ENCODE peak calls at places on chromosome 15, in five cellular contexts. C is pancreas, A is thoracic aorta, Q is aorta, I is spleen. S is an unnamed sample. For H3K36me3 and H3K4me1, the result is how much of the 10 kb centered on the place peaks cover.

GRCh38 chr15:95017950-95018349 is 786.6 kb downstream of the MCTP2 start:
- DNase-seq in I (peak), C (peak), Q (no peak), A (no peak), S (no peak)

GRCh38 chr15:68818671-68819450 is 1.8 kb downstream of the ANP32A start:
- DNase-seq in A (no peak), C (peak), Q (peak), I (peak), S (peak)

GRCh38 chr15:94375997-94376396 is 144.6 kb downstream of the MCTP2 start:
- DNase-seq in C (no peak), A (no peak), Q (no peak), I (no peak), S (no peak)

GRCh38 chr15:51424780-51425179 is 83.3 kb downstream of the GLDN start:
- DNase-seq in Q (no peak), I (no peak), C (no peak), A (no peak), S (no peak)

GRCh38 chr15:65303687-65304392 is 637 bp upstream of the RNU5B-1 start:
- DNase-seq in C (peak), A (no peak), I (peak), Q (peak), S (no peak)

GRCh38 chr15:68609618-68610017 is 30.8 kb downstream of the CORO2B start:
- DNase-seq in C (peak), Q (peak), A (peak), I (no peak), S (no peak)

GRCh38 chr15:36903922-36904479 is 196.3 kb downstream of the MEIS2 start:
- DNase-seq in I (no peak), C (peak), A (no peak), Q (no peak), S (no peak)

GRCh38 chr15:67542462-67543347 is at the start of gene MAP2K5:
- DNase-seq in Q (peak), A (peak), I (peak), C (peak), S (peak)

GRCh38 chr15:31021067-31021665 is 29.7 kb upstream of the MTMR10 start:
- DNase-seq in C (no peak), Q (no peak), A (no peak), I (no peak), S (no peak)

GRCh38 chr15:28122038-28122949 is 23.2 kb upstream of the OCA2 start:
- DNase-seq in C (no peak), A (no peak), I (no peak), Q (no peak), S (no peak)
- H3K36me3 ChIP-seq in C (under half), A (under half), I (under half), Q (under half), S (under half)

GRCh38 chr15:42270996-42271395 is 2.0 kb upstream of the GANC start:
- DNase-seq in I (no peak), Q (no peak), C (no peak), A (no peak), S (no peak)
- H3K4me1 ChIP-seq in I (half or more), Q (under half), C (under half), A (under half), S (under half)

DNA sequence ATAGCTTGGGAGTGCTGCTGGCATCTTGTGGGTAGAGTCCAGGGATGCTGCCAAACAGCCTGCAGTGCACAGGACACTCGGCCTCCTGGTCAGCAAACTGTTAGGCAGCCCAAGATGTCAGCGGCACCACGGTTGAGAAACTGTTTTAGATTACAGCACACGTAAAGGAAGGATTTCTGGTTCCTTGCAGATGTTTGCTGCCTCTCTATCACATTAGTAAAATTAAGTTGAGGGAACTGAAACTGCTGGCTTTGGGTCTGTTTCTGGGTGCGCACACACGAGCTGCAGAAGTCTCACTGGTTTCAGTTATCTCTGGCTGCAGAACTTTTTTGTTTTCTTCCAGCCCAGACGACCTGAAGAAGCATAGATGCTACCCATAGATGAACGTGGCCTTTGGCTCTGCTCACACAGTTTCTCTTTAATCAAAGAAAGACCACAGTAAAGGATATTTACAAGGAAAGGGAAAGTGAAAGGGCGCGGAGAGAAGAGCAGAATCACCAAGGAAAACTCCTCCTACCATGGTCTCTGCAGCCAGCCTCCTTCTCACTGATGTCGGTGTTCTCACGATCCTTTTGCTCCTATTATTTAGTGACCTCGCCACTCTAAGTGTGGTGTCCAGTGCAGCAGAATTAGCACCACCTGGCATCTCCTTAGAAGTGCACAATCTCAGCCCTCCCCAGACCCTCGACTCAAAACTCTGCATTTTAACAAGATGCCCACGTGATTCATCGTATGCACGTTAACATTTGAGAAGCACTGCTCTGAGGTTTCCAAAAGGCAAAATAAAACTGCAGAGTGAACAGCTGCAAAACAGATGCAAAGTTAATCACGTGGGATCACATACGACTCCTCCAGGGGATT is 50.6 kb upstream of the AKAP13 start:
- DNase-seq in Q (no peak), C (no peak), A (no peak), I (peak), S (peak)
- H3K4me3 ChIP-seq in Q (peak), C (peak), A (peak), I (peak), S (peak)

GRCh38 chr15:22855791-22856190 is 17.3 kb downstream of the NIPA2 start:
- DNase-seq in I (no peak), C (no peak), A (no peak), Q (no peak), S (no peak)

GRCh38 chr15:22850055-22850454 is 11.6 kb downstream of the NIPA2 start:
- DNase-seq in Q (no peak), I (no peak), C (no peak), A (no peak), S (no peak)

GRCh38 chr15:22846073-22846472 is 7.6 kb downstream of the NIPA2 start:
- DNase-seq in A (no peak), C (no peak), I (no peak), Q (no peak), S (no peak)

DNA sequence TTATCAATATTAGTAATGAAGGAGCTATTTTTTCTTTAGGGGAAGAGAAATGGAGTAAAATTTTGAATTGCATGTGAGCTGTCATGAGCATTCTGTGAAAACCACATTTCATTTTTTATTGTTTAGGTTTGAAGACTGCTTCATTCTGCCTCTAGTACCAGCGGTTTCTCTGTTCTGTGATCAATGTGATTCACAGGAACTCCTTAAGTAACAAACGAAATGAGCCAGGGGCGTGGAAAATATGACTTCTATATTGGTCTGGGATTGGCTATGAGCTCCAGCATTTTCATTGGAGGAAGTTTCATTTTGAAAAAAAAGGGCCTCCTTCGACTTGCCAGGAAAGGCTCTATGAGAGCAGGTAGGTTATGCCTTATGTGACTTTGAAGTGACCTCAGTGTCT is 13.0 kb downstream of the NIPA2 start:
- DNase-seq in C (no peak), A (no peak), I (no peak), Q (no peak), S (no peak)
- H3K36me3 ChIP-seq in C (under half), A (under half), I (half or more), Q (under half), S (under half)

GRCh38 chr15:63495780-63496179 is 8.6 kb upstream of the USP3 start:
- DNase-seq in C (no peak), I (no peak), A (no peak), Q (no peak), S (no peak)
- H3K4me1 ChIP-seq in C (under half), I (half or more), A (under half), Q (under half), S (half or more)

DNA sequence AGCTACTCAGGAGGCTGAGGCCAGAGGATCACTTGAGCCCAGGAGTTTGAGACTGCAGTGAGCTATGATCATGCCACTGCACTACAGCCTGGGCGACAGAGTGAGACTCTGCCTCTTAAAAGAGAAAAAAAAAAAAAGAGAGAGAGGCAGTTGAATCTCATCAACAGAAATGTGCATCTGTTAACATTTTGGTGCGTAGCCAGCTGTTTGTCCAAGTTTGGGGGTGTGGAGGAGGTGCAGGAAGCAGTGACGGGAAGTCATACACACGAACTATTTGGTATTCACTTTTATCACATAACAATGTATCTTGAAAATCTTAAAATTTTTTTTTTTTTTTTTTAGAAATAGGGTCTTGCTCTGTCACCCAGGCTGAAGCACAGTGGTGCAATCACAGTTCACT is 18.2 kb upstream of the CEMIP start:
- DNase-seq in A (no peak), Q (no peak), I (no peak), C (no peak), S (no peak)
- H3K4me3 ChIP-seq in A (no peak), Q (no peak), I (no peak), C (no peak), S (no peak)

DNA sequence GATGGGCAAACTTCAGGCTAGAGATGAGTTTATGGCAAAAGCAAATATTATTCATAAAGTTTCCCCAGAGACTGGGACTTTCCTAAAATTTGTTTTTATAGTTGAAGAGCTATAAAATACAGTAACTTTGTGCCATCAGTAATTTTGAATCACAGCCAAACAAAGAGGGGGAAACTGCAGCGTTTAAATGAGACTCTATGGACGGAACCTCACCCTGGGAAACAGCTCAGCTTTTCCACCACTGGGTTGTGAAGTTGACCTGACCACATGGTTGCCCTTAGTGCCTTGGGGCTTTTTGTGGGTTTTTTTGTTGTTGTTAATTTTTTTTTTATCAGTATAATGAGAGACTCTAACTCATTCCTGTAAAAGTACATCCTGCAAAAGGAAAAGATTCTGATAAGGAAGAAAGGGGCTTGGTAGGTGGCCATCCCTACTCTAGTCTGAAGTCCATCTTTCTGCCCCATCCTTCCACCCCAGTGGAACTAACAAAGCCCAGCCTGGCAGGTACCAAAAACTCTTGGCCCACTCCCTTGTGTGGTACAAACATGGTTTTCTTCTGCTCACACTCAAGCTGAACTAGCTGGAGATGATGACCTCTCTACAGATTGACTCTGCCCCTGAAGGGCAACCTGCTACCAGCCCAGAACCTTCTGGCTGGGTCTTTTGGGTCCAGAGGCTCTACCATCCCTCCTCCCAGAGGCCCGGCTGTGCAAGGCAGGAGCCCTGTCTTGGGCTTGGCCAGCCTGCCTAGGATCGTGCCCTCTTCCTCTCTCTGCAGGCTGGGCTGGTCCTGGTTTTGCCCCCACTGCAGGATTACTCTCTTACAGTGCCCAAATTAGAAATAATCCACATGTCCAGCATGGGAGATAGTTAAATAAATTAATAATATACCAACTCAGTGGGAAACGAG is 41.2 kb downstream of the RLBP1 start:
- DNase-seq in A (no peak), I (no peak), C (no peak), Q (no peak), S (no peak)
- H3K36me3 ChIP-seq in A (under half), I (under half), C (under half), Q (under half), S (under half)

GRCh38 chr15:91021516-91022074 is 799 bp downstream of the VPS33B start:
- DNase-seq in A (no peak), C (no peak), Q (no peak), I (no peak), S (no peak)

GRCh38 chr15:91017716-91018115 is 4.7 kb downstream of the VPS33B start:
- DNase-seq in Q (no peak), I (no peak), A (no peak), C (no peak), S (no peak)

GRCh38 chr15:91022075-91022831 is at the start of gene VPS33B:
- DNase-seq in A (peak), Q (peak), I (peak), C (peak), S (peak)

GRCh38 chr15:91022832-91023129 is 387 bp upstream of the VPS33B start:
- DNase-seq in C (no peak), Q (no peak), I (no peak), A (no peak), S (no peak)

DNA sequence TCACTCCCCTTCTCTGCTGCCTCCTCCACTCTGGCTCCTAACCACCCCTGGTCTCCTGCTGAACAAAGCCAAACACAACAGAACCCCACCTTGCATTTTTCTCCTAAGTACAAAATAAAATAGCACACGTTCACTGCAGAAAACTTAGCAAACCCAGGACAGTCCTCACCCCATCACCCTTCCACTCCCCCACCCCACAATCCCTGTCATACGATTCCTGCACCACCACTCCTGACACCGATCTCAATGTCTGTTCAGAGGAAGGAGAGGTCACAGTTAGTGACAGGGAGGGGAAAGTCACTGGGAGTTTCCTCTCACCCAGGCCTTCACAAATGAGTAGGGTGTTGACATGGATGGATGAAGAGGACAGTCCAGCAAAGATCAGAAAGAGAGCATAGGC is 4.2 kb downstream of the VPS33B start:
- DNase-seq in Q (no peak), C (no peak), A (no peak), I (no peak), S (no peak)
- H3K4me1 ChIP-seq in Q (under half), C (under half), A (under half), I (under half), S (under half)